ENCODE peak calls at places on chromosomes 3 and 15, in four cellular contexts. X is activated CD4-positive, alpha-beta memory T cell treated with anti-CD3 and anti-CD28 coated beads for 36 hours; R is fibroblast of mammary gland; P is cardiac fibroblast. Q is an unnamed sample.

GRCh38 chr15:78207641-78208340 is 26.6 kb downstream of the ACSBG1 start:
- DNase-seq in P (no peak), R (no peak), X (no peak), Q (no peak)

GRCh38 chr15:70853855-70854668 is at the start of gene LARP6:
- DNase-seq in X (peak), R (no peak), P (peak), Q (peak)

GRCh38 chr15:100929641-100930042 is 10.5 kb downstream of the LRRK1 start:
- DNase-seq in R (no peak), P (no peak), X (no peak), Q (no peak)

GRCh38 chr3:76293856-76294255 is 508.5 kb upstream of the ZNF717 start:
- DNase-seq in P (no peak), R (no peak), X (no peak), Q (no peak)

GRCh38 chr15:74352393-74352910 is 15.0 kb downstream of the CYP11A1 start:
- DNase-seq in P (no peak), X (no peak), R (no peak), Q (no peak)

GRCh38 chr3:40137586-40138295 is 171.8 kb upstream of the EIF1B start:
- DNase-seq in R (peak), X (no peak), P (peak), Q (no peak)

GRCh38 chr15:34154725-34155204 is 52.9 kb downstream of the PGBD4 start:
- DNase-seq in X (peak), R (peak), P (peak), Q (peak)

GRCh38 chr15:65954289-65954741 is 85.0 kb downstream of the RAB11A start:
- DNase-seq in P (peak), R (peak), X (no peak), Q (peak)

GRCh38 chr3:18346097-18346496 is 79.0 kb downstream of the SATB1 start:
- DNase-seq in P (no peak), X (no peak), R (no peak), Q (no peak)

GRCh38 chr15:69712999-69713398 is 260.4 kb downstream of the RPLP1 start:
- DNase-seq in X (no peak), P (no peak), R (no peak), Q (no peak)

GRCh38 chr3:113617726-113618125 is 78.7 kb downstream of the USF3 start:
- DNase-seq in P (no peak), R (no peak), X (no peak), Q (no peak)

GRCh38 chr3:175073209-175073905 is 214.2 kb downstream of the NAALADL2 start:
- DNase-seq in X (no peak), R (peak), P (no peak), Q (no peak)

GRCh38 chr15:76196286-76196948 is 114.9 kb downstream of the ETFA start:
- DNase-seq in R (peak), P (peak), X (no peak), Q (peak)

GRCh38 chr3:23874359-23875120 is 42.2 kb downstream of the NKIRAS1 start:
- DNase-seq in X (no peak), R (peak), P (peak), Q (no peak)

GRCh38 chr3:114928989-114929620 is 218.0 kb downstream of the ZBTB20 start:
- DNase-seq in X (no peak), P (peak), R (peak), Q (no peak)

GRCh38 chr3:140595295-140595694 is 82.6 kb upstream of the TRIM42 start:
- DNase-seq in X (no peak), P (peak), R (peak), Q (no peak)

GRCh38 chr15:52682200-52682599 is 3.0 kb upstream of the ATOSA start:
- DNase-seq in R (no peak), P (no peak), X (no peak), Q (no peak)

GRCh38 chr3:129942296-129942695 is 32.2 kb upstream of the TRH start:
- DNase-seq in X (peak), R (peak), P (peak), Q (peak)

GRCh38 chr15:92797168-92798052 is 102.7 kb upstream of the CHD2 start:
- DNase-seq in R (peak), P (peak), X (no peak), Q (peak)

GRCh38 chr3:184645304-184645703 is 66.6 kb downstream of the MAGEF1 start:
- DNase-seq in P (no peak), X (no peak), R (no peak), Q (no peak)

GRCh38 chr3:190618349-190619030 is 104.6 kb downstream of the IL1RAP start:
- DNase-seq in P (peak), X (no peak), R (no peak), Q (peak)

GRCh38 chr15:60840306-60840702 is 361.4 kb upstream of the ICE2 start:
- DNase-seq in P (peak), R (peak), X (peak), Q (peak)

GRCh38 chr15:59273266-59273665 is 66.6 kb downstream of the LDHAL6B start:
- DNase-seq in R (no peak), P (no peak), X (no peak), Q (no peak)

GRCh38 chr15:67033012-67033411 is 32.4 kb upstream of the SMAD3 start:
- DNase-seq in X (peak), P (no peak), R (no peak), Q (peak)

GRCh38 chr15:99105516-99106341 is 849 bp downstream of the SYNM start:
- DNase-seq in P (peak), R (peak), X (peak), Q (peak)

GRCh38 chr3:53885239-53885638 is 3.3 kb upstream of the ACTR8 start:
- DNase-seq in P (peak), X (no peak), R (no peak), Q (no peak)

GRCh38 chr15:38555686-38556334 is 8.8 kb downstream of the RASGRP1 start:
- DNase-seq in R (peak), X (peak), P (peak), Q (no peak)

GRCh38 chr3:142981108-142981507 is 17.6 kb upstream of the PAQR9 start:
- DNase-seq in R (no peak), X (no peak), P (peak), Q (no peak)

GRCh38 chr3:11290743-11291680 is 18.8 kb downstream of the ATG7 start:
- DNase-seq in X (peak), P (peak), R (peak), Q (no peak)

GRCh38 chr3:73292241-73292640 is 230.8 kb downstream of the EBLN2 start:
- DNase-seq in R (no peak), P (no peak), X (no peak), Q (no peak)

GRCh38 chr15:88252441-88252840 is 4.1 kb downstream of the NTRK3 start:
- DNase-seq in R (no peak), P (no peak), X (no peak), Q (no peak)

GRCh38 chr3:197906023-197906849 is 43.8 kb upstream of the RPL35A start:
- DNase-seq in X (peak), P (peak), R (peak), Q (peak)

Q was measured in lung microvascular endothelial cell.